ENCODE peak calls at places on chromosomes 3 and 15, in ten cellular contexts. One of them, this sample, is unnamed.

GRCh38 chr3:86948840-86949239 is 42.1 kb downstream of the VGLL3 start:
- DNase-seq in germinal center: no peak
- DNase-seq in cardiac muscle cell: peak; percentile 61
- DNase-seq in NCI-H774: no peak
- DNase-seq in SHP77: no peak
- DNase-seq in SK-MEL-5: no peak
- DNase-seq in fibroblast of the conjunctiva: peak; percentile 92
- DNase-seq in HFF-Myc: no peak
- DNase-seq in posterior cingulate gyrus: no peak
- DNase-seq in NCI-H510A treated with DMSO at 0.1 percent for 48 hours: no peak
- DNase-seq in this sample: peak; percentile 83

GRCh38 chr3:59774613-59775012 is 724.8 kb upstream of the CFAP20DC start:
- DNase-seq in germinal center: no peak
- DNase-seq in cardiac muscle cell: peak; percentile 74
- DNase-seq in NCI-H774: no peak
- DNase-seq in SHP77: no peak
- DNase-seq in SK-MEL-5: no peak
- DNase-seq in fibroblast of the conjunctiva: peak; percentile 34
- DNase-seq in HFF-Myc: no peak
- DNase-seq in posterior cingulate gyrus: no peak
- DNase-seq in NCI-H510A treated with DMSO at 0.1 percent for 48 hours: no peak
- DNase-seq in this sample: peak; percentile 67

GRCh38 chr3:150255416-150255815 is 152.7 kb upstream of the TSC22D2 start:
- DNase-seq in germinal center: no peak
- DNase-seq in cardiac muscle cell: no peak
- DNase-seq in NCI-H774: no peak
- DNase-seq in SHP77: no peak
- DNase-seq in SK-MEL-5: no peak
- DNase-seq in fibroblast of the conjunctiva: no peak
- DNase-seq in HFF-Myc: no peak
- DNase-seq in posterior cingulate gyrus: peak; percentile 77
- DNase-seq in NCI-H510A treated with DMSO at 0.1 percent for 48 hours: no peak
- DNase-seq in this sample: no peak

GRCh38 chr15:25693321-25694237 is 169.5 kb downstream of the ATP10A start:
- DNase-seq in germinal center: peak; percentile 30
- DNase-seq in cardiac muscle cell: peak; percentile 37
- DNase-seq in NCI-H774: no peak
- DNase-seq in SHP77: peak; percentile 1
- DNase-seq in SK-MEL-5: peak; percentile 64
- DNase-seq in fibroblast of the conjunctiva: no peak
- DNase-seq in HFF-Myc: no peak
- DNase-seq in posterior cingulate gyrus: no peak
- DNase-seq in NCI-H510A treated with DMSO at 0.1 percent for 48 hours: no peak
- DNase-seq in this sample: no peak

GRCh38 chr3:142127941-142128658 is 21.2 kb downstream of the TFDP2 start:
- DNase-seq in germinal center: no peak
- DNase-seq in cardiac muscle cell: no peak
- DNase-seq in NCI-H774: no peak
- DNase-seq in SHP77: no peak
- DNase-seq in SK-MEL-5: no peak
- DNase-seq in fibroblast of the conjunctiva: no peak
- DNase-seq in HFF-Myc: no peak
- DNase-seq in posterior cingulate gyrus: no peak
- DNase-seq in NCI-H510A treated with DMSO at 0.1 percent for 48 hours: no peak
- DNase-seq in this sample: no peak

GRCh38 chr3:43791246-43791645 is 100.5 kb downstream of the ABHD5 start:
- DNase-seq in germinal center: no peak
- DNase-seq in cardiac muscle cell: no peak
- DNase-seq in NCI-H774: no peak
- DNase-seq in SHP77: no peak
- DNase-seq in SK-MEL-5: no peak
- DNase-seq in fibroblast of the conjunctiva: no peak
- DNase-seq in HFF-Myc: no peak
- DNase-seq in posterior cingulate gyrus: no peak
- DNase-seq in NCI-H510A treated with DMSO at 0.1 percent for 48 hours: no peak
- DNase-seq in this sample: no peak

GRCh38 chr3:132981746-132982145 is 56.4 kb upstream of the TMEM108 start:
- DNase-seq in germinal center: no peak
- DNase-seq in cardiac muscle cell: no peak
- DNase-seq in NCI-H774: no peak
- DNase-seq in SHP77: no peak
- DNase-seq in SK-MEL-5: no peak
- DNase-seq in fibroblast of the conjunctiva: no peak
- DNase-seq in HFF-Myc: no peak
- DNase-seq in posterior cingulate gyrus: no peak
- DNase-seq in NCI-H510A treated with DMSO at 0.1 percent for 48 hours: no peak
- DNase-seq in this sample: no peak

GRCh38 chr3:111861396-111861795 is 2.3 kb downstream of the PHLDB2 start:
- DNase-seq in germinal center: no peak
- DNase-seq in cardiac muscle cell: no peak
- DNase-seq in NCI-H774: no peak
- DNase-seq in SHP77: peak; percentile 30
- DNase-seq in SK-MEL-5: no peak
- DNase-seq in fibroblast of the conjunctiva: no peak
- DNase-seq in HFF-Myc: no peak
- DNase-seq in posterior cingulate gyrus: no peak
- DNase-seq in NCI-H510A treated with DMSO at 0.1 percent for 48 hours: no peak
- DNase-seq in this sample: no peak

GRCh38 chr3:100709840-100710235 is 544 bp downstream of the TFG start:
- DNase-seq in germinal center: peak; percentile 46
- DNase-seq in cardiac muscle cell: peak; percentile 49
- DNase-seq in NCI-H774: peak; percentile 20
- DNase-seq in SHP77: no peak
- DNase-seq in SK-MEL-5: peak; percentile 26
- DNase-seq in fibroblast of the conjunctiva: no peak
- DNase-seq in HFF-Myc: no peak
- DNase-seq in posterior cingulate gyrus: peak; percentile 69
- DNase-seq in NCI-H510A treated with DMSO at 0.1 percent for 48 hours: no peak
- DNase-seq in this sample: no peak

GRCh38 chr3:160130950-160131349 is 94.3 kb upstream of the C3orf80 start:
- DNase-seq in germinal center: no peak
- DNase-seq in cardiac muscle cell: peak; percentile 67
- DNase-seq in NCI-H774: no peak
- DNase-seq in SHP77: no peak
- DNase-seq in SK-MEL-5: no peak
- DNase-seq in fibroblast of the conjunctiva: peak; percentile 35
- DNase-seq in HFF-Myc: no peak
- DNase-seq in posterior cingulate gyrus: no peak
- DNase-seq in NCI-H510A treated with DMSO at 0.1 percent for 48 hours: no peak
- DNase-seq in this sample: peak; percentile 72

GRCh38 chr3:32392530-32393302 is 1.1 kb downstream of the CMTM7 start:
- DNase-seq in germinal center: no peak
- DNase-seq in cardiac muscle cell: peak; percentile 80
- DNase-seq in NCI-H774: no peak
- DNase-seq in SHP77: no peak
- DNase-seq in SK-MEL-5: no peak
- DNase-seq in fibroblast of the conjunctiva: peak; percentile 59
- DNase-seq in HFF-Myc: no peak
- DNase-seq in posterior cingulate gyrus: no peak
- DNase-seq in NCI-H510A treated with DMSO at 0.1 percent for 48 hours: no peak
- DNase-seq in this sample: no peak

GRCh38 chr3:146125946-146126345 is 35.0 kb downstream of the PLOD2 start:
- DNase-seq in germinal center: no peak
- DNase-seq in cardiac muscle cell: peak; percentile 97
- DNase-seq in NCI-H774: no peak
- DNase-seq in SHP77: no peak
- DNase-seq in SK-MEL-5: peak; percentile 16
- DNase-seq in fibroblast of the conjunctiva: peak; percentile 92
- DNase-seq in HFF-Myc: no peak
- DNase-seq in posterior cingulate gyrus: no peak
- DNase-seq in NCI-H510A treated with DMSO at 0.1 percent for 48 hours: no peak
- DNase-seq in this sample: peak; percentile 87

GRCh38 chr3:175307642-175308041 is 448.5 kb downstream of the NAALADL2 start:
- DNase-seq in germinal center: no peak
- DNase-seq in cardiac muscle cell: no peak
- DNase-seq in NCI-H774: no peak
- DNase-seq in SHP77: no peak
- DNase-seq in SK-MEL-5: no peak
- DNase-seq in fibroblast of the conjunctiva: no peak
- DNase-seq in HFF-Myc: no peak
- DNase-seq in posterior cingulate gyrus: no peak
- DNase-seq in NCI-H510A treated with DMSO at 0.1 percent for 48 hours: peak; percentile 6
- DNase-seq in this sample: no peak

GRCh38 chr3:108296239-108296638 is at the start of gene HHLA2:
- DNase-seq in germinal center: no peak
- DNase-seq in cardiac muscle cell: no peak
- DNase-seq in NCI-H774: no peak
- DNase-seq in SHP77: no peak
- DNase-seq in SK-MEL-5: no peak
- DNase-seq in fibroblast of the conjunctiva: no peak
- DNase-seq in HFF-Myc: no peak
- DNase-seq in posterior cingulate gyrus: no peak
- DNase-seq in NCI-H510A treated with DMSO at 0.1 percent for 48 hours: no peak
- DNase-seq in this sample: no peak

GRCh38 chr3:127819086-127819485 is 3.2 kb downstream of the MGLL start:
- DNase-seq in germinal center: no peak
- DNase-seq in cardiac muscle cell: no peak
- DNase-seq in NCI-H774: no peak
- DNase-seq in SHP77: no peak
- DNase-seq in SK-MEL-5: no peak
- DNase-seq in fibroblast of the conjunctiva: no peak
- DNase-seq in HFF-Myc: no peak
- DNase-seq in posterior cingulate gyrus: no peak
- DNase-seq in NCI-H510A treated with DMSO at 0.1 percent for 48 hours: no peak
- DNase-seq in this sample: no peak

GRCh38 chr15:79769933-79770332 is 126.9 kb downstream of the MTHFS start:
- DNase-seq in germinal center: no peak
- DNase-seq in cardiac muscle cell: no peak
- DNase-seq in NCI-H774: no peak
- DNase-seq in SHP77: no peak
- DNase-seq in SK-MEL-5: no peak
- DNase-seq in fibroblast of the conjunctiva: no peak
- DNase-seq in HFF-Myc: no peak
- DNase-seq in posterior cingulate gyrus: no peak
- DNase-seq in NCI-H510A treated with DMSO at 0.1 percent for 48 hours: no peak
- DNase-seq in this sample: no peak

GRCh38 chr3:50635066-50635465 is 18.1 kb downstream of the MAPKAPK3 start:
- DNase-seq in germinal center: no peak
- DNase-seq in cardiac muscle cell: no peak
- DNase-seq in NCI-H774: no peak
- DNase-seq in SHP77: no peak
- DNase-seq in SK-MEL-5: no peak
- DNase-seq in fibroblast of the conjunctiva: no peak
- DNase-seq in HFF-Myc: no peak
- DNase-seq in posterior cingulate gyrus: no peak
- DNase-seq in NCI-H510A treated with DMSO at 0.1 percent for 48 hours: no peak
- DNase-seq in this sample: no peak

GRCh38 chr3:48460517-48460902 is 14.0 kb downstream of the ATRIP start:
- DNase-seq in germinal center: no peak
- DNase-seq in cardiac muscle cell: no peak
- DNase-seq in NCI-H774: no peak
- DNase-seq in SHP77: no peak
- DNase-seq in SK-MEL-5: no peak
- DNase-seq in fibroblast of the conjunctiva: no peak
- DNase-seq in HFF-Myc: no peak
- DNase-seq in posterior cingulate gyrus: no peak
- DNase-seq in NCI-H510A treated with DMSO at 0.1 percent for 48 hours: no peak
- DNase-seq in this sample: no peak

GRCh38 chr15:63042879-63043340 is 363 bp downstream of the TPM1 start:
- DNase-seq in germinal center: peak; percentile 8
- DNase-seq in cardiac muscle cell: peak; percentile 47
- DNase-seq in NCI-H774: no peak
- DNase-seq in SHP77: no peak
- DNase-seq in SK-MEL-5: no peak
- DNase-seq in fibroblast of the conjunctiva: no peak
- DNase-seq in HFF-Myc: no peak
- DNase-seq in posterior cingulate gyrus: no peak
- DNase-seq in NCI-H510A treated with DMSO at 0.1 percent for 48 hours: peak; percentile 25
- DNase-seq in this sample: no peak

GRCh38 chr3:59771760-59772159 is 721.9 kb upstream of the CFAP20DC start:
- DNase-seq in germinal center: no peak
- DNase-seq in cardiac muscle cell: peak; percentile 41
- DNase-seq in NCI-H774: no peak
- DNase-seq in SHP77: no peak
- DNase-seq in SK-MEL-5: no peak
- DNase-seq in fibroblast of the conjunctiva: no peak
- DNase-seq in HFF-Myc: no peak
- DNase-seq in posterior cingulate gyrus: no peak
- DNase-seq in NCI-H510A treated with DMSO at 0.1 percent for 48 hours: no peak
- DNase-seq in this sample: peak; percentile 63

GRCh38 chr3:172259191-172259590 is 189.1 kb downstream of the GHSR start:
- DNase-seq in germinal center: no peak
- DNase-seq in cardiac muscle cell: peak; percentile 37
- DNase-seq in NCI-H774: no peak
- DNase-seq in SHP77: no peak
- DNase-seq in SK-MEL-5: no peak
- DNase-seq in fibroblast of the conjunctiva: no peak
- DNase-seq in HFF-Myc: no peak
- DNase-seq in posterior cingulate gyrus: no peak
- DNase-seq in NCI-H510A treated with DMSO at 0.1 percent for 48 hours: no peak
- DNase-seq in this sample: peak; percentile 36

GRCh38 chr15:95129589-95129988 is 898.2 kb downstream of the MCTP2 start:
- DNase-seq in germinal center: no peak
- DNase-seq in cardiac muscle cell: peak; percentile 61
- DNase-seq in NCI-H774: no peak
- DNase-seq in SHP77: no peak
- DNase-seq in SK-MEL-5: no peak
- DNase-seq in fibroblast of the conjunctiva: no peak
- DNase-seq in HFF-Myc: peak; percentile 4
- DNase-seq in posterior cingulate gyrus: no peak
- DNase-seq in NCI-H510A treated with DMSO at 0.1 percent for 48 hours: no peak
- DNase-seq in this sample: no peak

GRCh38 chr3:52184690-52185089 is 13.3 kb upstream of the ALAS1 start:
- DNase-seq in germinal center: no peak
- DNase-seq in cardiac muscle cell: no peak
- DNase-seq in NCI-H774: no peak
- DNase-seq in SHP77: no peak
- DNase-seq in SK-MEL-5: no peak
- DNase-seq in fibroblast of the conjunctiva: no peak
- DNase-seq in HFF-Myc: no peak
- DNase-seq in posterior cingulate gyrus: no peak
- DNase-seq in NCI-H510A treated with DMSO at 0.1 percent for 48 hours: no peak
- DNase-seq in this sample: no peak

GRCh38 chr3:133401374-133402135 is 1.7 kb downstream of the BFSP2 start:
- DNase-seq in germinal center: no peak
- DNase-seq in cardiac muscle cell: peak; percentile 54
- DNase-seq in NCI-H774: no peak
- DNase-seq in SHP77: no peak
- DNase-seq in SK-MEL-5: no peak
- DNase-seq in fibroblast of the conjunctiva: no peak
- DNase-seq in HFF-Myc: no peak
- DNase-seq in posterior cingulate gyrus: no peak
- DNase-seq in NCI-H510A treated with DMSO at 0.1 percent for 48 hours: no peak
- DNase-seq in this sample: no peak

GRCh38 chr3:190601597-190601996 is 87.7 kb downstream of the IL1RAP start:
- DNase-seq in germinal center: no peak
- DNase-seq in cardiac muscle cell: peak; percentile 63
- DNase-seq in NCI-H774: no peak
- DNase-seq in SHP77: no peak
- DNase-seq in SK-MEL-5: no peak
- DNase-seq in fibroblast of the conjunctiva: no peak
- DNase-seq in HFF-Myc: no peak
- DNase-seq in posterior cingulate gyrus: no peak
- DNase-seq in NCI-H510A treated with DMSO at 0.1 percent for 48 hours: no peak
- DNase-seq in this sample: no peak

GRCh38 chr15:74330861-74331408 is 36.5 kb downstream of the CYP11A1 start:
- DNase-seq in germinal center: no peak
- DNase-seq in cardiac muscle cell: no peak
- DNase-seq in NCI-H774: no peak
- DNase-seq in SHP77: no peak
- DNase-seq in SK-MEL-5: no peak
- DNase-seq in fibroblast of the conjunctiva: no peak
- DNase-seq in HFF-Myc: no peak
- DNase-seq in posterior cingulate gyrus: peak; percentile 29
- DNase-seq in NCI-H510A treated with DMSO at 0.1 percent for 48 hours: no peak
- DNase-seq in this sample: no peak

This sample was measured in skeletal muscle cell.